ENCODE peak calls at places on chromosomes 2 and 18, in four cellular contexts. W, I, G and F are unnamed samples. For H3K36me3, the result is how much of the 10 kb centered on the place peaks cover.

GRCh38 chr2:53512071-53512841 is 255.3 kb upstream of the CHAC2 start:
- DNase-seq in W (no peak), I (no peak), G (peak), F (no peak)

GRCh38 chr2:191255271-191255670 is 10.1 kb downstream of the MYO1B start:
- DNase-seq in W (no peak), I (no peak), G (no peak), F (no peak)

GRCh38 chr2:174198846-174199564 is 49.3 kb downstream of the OLA1 start:
- DNase-seq in W (no peak), I (no peak), G (peak), F (no peak)

GRCh38 chr2:24050041-24050655 is 607 bp downstream of the FKBP1B start:
- DNase-seq in W (peak), I (no peak), G (peak), F (no peak)

GRCh38 chr2:70087703-70088507 is 628 bp downstream of the PCBP1 start:
- DNase-seq in W (peak), I (peak), G (peak), F (peak)

GRCh38 chr2:8851811-8852560 is 14.6 kb upstream of the KIDINS220 start:
- DNase-seq in W (no peak), I (no peak), G (no peak), F (no peak)

GRCh38 chr2:226073496-226073895 is 674.0 kb downstream of the NYAP2 start:
- DNase-seq in W (no peak), I (no peak), G (no peak), F (no peak)

GRCh38 chr18:34795070-34795740 is 85.1 kb downstream of the DTNA start:
- DNase-seq in W (no peak), I (no peak), G (no peak), F (no peak)

GRCh38 chr2:203683932-203684556 is 22.4 kb upstream of the CD28 start:
- DNase-seq in W (no peak), I (no peak), G (peak), F (no peak)

GRCh38 chr18:78798402-78799175 is 181.0 kb upstream of the SALL3 start:
- DNase-seq in W (no peak), I (no peak), G (no peak), F (no peak)

GRCh38 chr18:63994783-63995399 is 25.0 kb downstream of the SERPINB8 start:
- DNase-seq in W (peak), I (no peak), G (peak), F (peak)

GRCh38 chr18:926946-927345 is 22.3 kb downstream of the ADCYAP1 start:
- DNase-seq in W (no peak), I (no peak), G (no peak), F (no peak)

GRCh38 chr2:202038471-202039277 is 5.0 kb downstream of the FZD7 start:
- DNase-seq in W (peak), I (peak), G (peak), F (no peak)

GRCh38 chr2:97779141-97779540 is 65.8 kb downstream of the ZAP70 start:
- DNase-seq in W (no peak), I (no peak), G (no peak), F (no peak)

GRCh38 chr2:110679337-110679707 is 1.5 kb upstream of the BUB1 start:
- DNase-seq in W (no peak), I (no peak), G (no peak), F (no peak)

GRCh38 chr2:18630941-18631340 is 41.6 kb upstream of the NT5C1B start:
- DNase-seq in W (no peak), I (no peak), G (peak), F (no peak)

GRCh38 chr2:239462671-239463506 is 62.1 kb upstream of the HDAC4 start:
- DNase-seq in W (no peak), I (no peak), G (no peak), F (no peak)

GRCh38 chr18:60452424-60452823 is 79.8 kb upstream of the MC4R start:
- DNase-seq in W (no peak), I (no peak), G (peak), F (no peak)

GRCh38 chr2:19488009-19488691 is 129.7 kb upstream of the OSR1 start:
- DNase-seq in W (no peak), I (no peak), G (peak), F (no peak)

GRCh38 chr2:233100192-233100998 is 40.3 kb downstream of the INPP5D start:
- DNase-seq in W (no peak), I (no peak), G (no peak), F (no peak)

GRCh38 chr2:65944213-65944612 is 490.7 kb upstream of the MEIS1 start:
- DNase-seq in W (no peak), I (no peak), G (no peak), F (no peak)

DNA sequence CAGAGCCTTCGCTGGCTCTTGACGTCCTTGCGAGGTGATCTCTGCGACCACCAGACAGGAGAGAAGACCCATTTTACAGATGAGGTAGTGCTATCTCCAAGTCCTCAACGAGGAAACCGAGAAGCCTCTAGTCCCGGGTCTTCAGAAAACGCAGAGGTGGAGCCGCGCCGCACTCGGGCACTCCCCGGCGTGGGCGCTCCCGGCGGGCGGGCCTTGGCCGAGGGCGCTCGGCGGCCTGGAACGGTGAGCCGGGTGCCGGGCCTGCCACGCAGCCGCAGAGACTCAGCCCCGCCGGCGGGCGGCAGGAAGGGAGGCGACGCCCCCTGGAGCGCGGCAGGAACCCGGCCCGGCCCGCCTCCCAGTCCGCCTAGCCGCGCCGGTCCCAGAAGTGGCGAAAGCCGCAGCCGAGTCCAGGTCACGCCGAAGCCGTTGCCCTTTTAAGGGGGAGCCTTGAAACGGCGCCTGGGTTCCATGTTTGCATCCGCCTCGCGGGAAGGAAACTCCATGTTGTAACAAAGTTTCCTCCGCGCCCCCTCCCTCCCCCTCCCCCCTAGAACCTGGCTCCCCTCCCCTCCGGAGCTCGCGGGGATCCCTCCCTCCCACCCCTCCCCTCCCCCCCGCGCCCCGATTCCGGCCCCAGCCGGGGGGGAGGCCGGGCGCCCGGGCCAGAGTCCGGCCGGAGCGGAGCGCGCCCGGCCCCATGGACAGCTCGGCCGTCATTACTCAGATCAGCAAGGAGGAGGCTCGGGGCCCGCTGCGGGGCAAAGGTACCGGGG is at the start of gene CTDSP1:
- DNase-seq in W (peak), I (peak), G (peak), F (peak)
- H3K27ac ChIP-seq in W (peak), I (peak), G (peak), F (peak)

DNA sequence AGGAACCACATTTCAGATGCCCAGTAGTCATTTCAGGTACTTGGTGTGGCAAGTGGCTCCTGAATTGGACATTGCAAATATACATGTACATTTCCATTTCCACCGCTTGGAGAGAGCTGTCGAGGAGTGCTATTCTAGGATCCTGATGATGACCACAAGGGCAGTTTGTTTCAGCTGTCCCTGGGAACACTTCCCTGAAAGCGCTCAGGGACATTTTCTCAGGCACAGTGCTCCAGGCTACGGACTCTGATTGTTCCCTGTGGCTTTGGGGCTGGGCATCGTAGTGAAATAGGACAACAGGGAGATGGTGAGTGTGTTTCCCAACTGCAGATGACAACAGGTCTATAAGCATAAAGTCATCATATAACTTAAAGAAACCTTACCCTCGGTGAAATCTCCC is 3.1 kb downstream of the DBI start:
- DNase-seq in W (no peak), I (no peak), G (no peak), F (no peak)
- H3K36me3 ChIP-seq in W (under half), I (under half), G (under half), F (under half)

GRCh38 chr2:30197570-30197969 is 33.8 kb upstream of the LBH start:
- DNase-seq in W (peak), I (no peak), G (no peak), F (peak)
- TF ChIP-seq CTCF in W (peak), I (no peak), G (no peak), F (peak)

DNA sequence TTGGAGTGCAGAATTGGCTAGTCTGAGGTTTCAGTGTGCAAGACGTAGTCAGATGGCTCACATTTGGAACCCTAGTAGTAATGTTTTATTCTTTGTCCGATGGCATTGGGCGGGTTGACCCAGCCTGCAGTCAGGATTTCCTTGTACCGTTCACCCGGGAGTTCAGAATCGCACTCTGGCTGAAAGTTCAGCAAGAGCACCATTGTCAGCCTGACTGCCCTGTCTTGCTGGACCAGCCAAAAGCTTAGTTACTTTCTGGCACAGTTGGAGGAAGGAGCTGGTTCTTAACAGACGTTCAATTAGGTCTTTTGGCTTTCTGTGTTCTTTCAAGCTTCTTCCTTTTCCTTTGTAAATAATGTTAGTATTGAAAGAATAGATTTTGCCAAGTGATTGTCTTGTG is 18.6 kb downstream of the RMC1 start:
- DNase-seq in W (no peak), I (no peak), G (no peak), F (no peak)
- H3K27ac ChIP-seq in W (no peak), I (no peak), G (no peak), F (no peak)

GRCh38 chr2:3450385-3451031 is 68.8 kb downstream of the ADI1 start:
- DNase-seq in W (no peak), I (no peak), G (no peak), F (no peak)
- H3K36me3 ChIP-seq in W (under half), I (under half), G (under half), F (under half)

GRCh38 chr2:79935046-79935729 is 369.4 kb downstream of the LRRTM1 start:
- DNase-seq in W (no peak), I (no peak), G (no peak), F (no peak)

GRCh38 chr2:79938648-79939047 is 365.9 kb downstream of the LRRTM1 start:
- DNase-seq in W (no peak), I (no peak), G (no peak), F (no peak)

GRCh38 chr2:79936715-79937114 is 367.8 kb downstream of the LRRTM1 start:
- DNase-seq in W (no peak), I (no peak), G (no peak), F (no peak)

GRCh38 chr2:79940366-79940765 is 364.2 kb downstream of the LRRTM1 start:
- DNase-seq in W (no peak), I (no peak), G (no peak), F (no peak)

DNA sequence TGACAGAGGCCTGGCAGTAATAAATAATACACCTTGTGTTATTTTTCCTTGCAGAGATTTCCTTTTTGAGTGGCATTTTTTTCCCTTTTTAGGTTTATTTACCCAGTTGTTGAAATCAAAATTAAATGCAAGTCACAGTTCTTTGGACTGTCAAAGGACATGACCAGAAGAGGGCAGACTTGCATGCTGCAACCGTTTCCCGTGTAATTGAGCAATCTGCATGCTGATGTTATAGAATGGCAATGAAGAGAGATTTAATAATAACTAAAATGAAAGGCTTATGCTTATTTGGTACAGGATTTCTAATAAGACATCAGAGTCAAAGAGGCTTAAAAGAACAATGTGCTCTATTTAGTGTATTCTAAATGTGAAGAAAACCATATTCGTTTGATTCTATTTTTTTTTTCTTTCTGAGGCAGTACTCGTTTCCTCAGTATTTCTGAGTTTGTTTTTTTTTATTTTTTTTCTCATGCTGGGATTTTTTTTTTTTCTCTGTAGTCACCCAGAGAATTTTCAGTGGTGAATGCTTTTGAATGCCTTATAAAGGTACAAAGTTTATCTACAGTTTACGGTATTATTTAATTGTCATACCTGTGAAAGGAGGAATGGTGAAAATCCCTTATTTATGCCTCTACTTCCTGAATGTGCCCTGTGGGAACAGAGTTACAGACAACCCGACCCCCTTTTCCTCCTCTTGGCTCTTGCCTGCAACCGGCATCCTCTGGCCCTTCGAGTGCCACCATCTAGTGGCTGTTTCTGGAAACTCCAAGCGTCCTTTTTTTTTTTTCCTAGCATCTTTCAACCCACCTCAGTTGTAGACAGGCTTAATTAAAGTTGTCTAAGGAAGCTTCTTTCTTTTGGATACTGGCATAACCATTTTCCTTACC is 368.5 kb downstream of the LRRTM1 start:
- DNase-seq in W (peak), I (peak), G (peak), F (peak)
- TF ChIP-seq CTCF in W (peak), I (peak), G (peak), F (peak)

GRCh38 chr2:39570130-39570555 is 95.6 kb upstream of the TMEM178A start:
- DNase-seq in W (no peak), I (no peak), G (no peak), F (no peak)
- H3K27ac ChIP-seq in W (no peak), I (no peak), G (no peak), F (no peak)

GRCh38 chr18:24928479-24928878 is 423.5 kb downstream of the ZNF521 start:
- DNase-seq in W (no peak), I (no peak), G (no peak), F (no peak)

GRCh38 chr18:24930974-24931373 is 421.0 kb downstream of the ZNF521 start:
- DNase-seq in W (peak), I (peak), G (no peak), F (no peak)

GRCh38 chr18:24933345-24933744 is 418.6 kb downstream of the ZNF521 start:
- DNase-seq in W (no peak), I (no peak), G (no peak), F (no peak)

GRCh38 chr18:24926649-24927048 is 425.3 kb downstream of the ZNF521 start:
- DNase-seq in W (no peak), I (no peak), G (no peak), F (no peak)

DNA sequence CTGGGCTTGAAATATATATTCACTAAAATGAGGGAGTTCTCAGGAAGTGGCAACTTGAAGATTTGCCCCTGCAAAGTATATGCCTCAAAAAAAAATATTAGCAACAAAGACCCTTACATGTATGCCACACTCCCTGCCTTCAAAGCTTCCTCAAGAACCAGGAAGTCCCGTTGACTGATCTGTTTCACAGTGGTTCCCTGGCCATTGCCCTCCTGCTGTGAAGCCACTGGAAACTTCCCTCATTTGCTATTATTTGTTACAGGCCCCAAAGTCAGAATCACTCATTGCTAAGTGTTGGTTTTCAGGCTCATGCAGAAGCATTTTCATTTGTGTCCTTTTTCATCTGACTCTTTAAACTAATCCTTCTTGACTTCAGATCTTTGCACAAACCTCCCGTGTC is 421.5 kb downstream of the ZNF521 start:
- DNase-seq in W (no peak), I (no peak), G (no peak), F (no peak)
- H3K36me3 ChIP-seq in W (under half), I (under half), G (under half), F (under half)

GRCh38 chr2:34646901-34647300 is 1047.8 kb upstream of the FAM98A start:
- DNase-seq in W (no peak), I (no peak), G (no peak), F (no peak)

GRCh38 chr2:34656632-34657031 is 1057.5 kb upstream of the FAM98A start:
- DNase-seq in W (no peak), I (no peak), G (no peak), F (no peak)

DNA sequence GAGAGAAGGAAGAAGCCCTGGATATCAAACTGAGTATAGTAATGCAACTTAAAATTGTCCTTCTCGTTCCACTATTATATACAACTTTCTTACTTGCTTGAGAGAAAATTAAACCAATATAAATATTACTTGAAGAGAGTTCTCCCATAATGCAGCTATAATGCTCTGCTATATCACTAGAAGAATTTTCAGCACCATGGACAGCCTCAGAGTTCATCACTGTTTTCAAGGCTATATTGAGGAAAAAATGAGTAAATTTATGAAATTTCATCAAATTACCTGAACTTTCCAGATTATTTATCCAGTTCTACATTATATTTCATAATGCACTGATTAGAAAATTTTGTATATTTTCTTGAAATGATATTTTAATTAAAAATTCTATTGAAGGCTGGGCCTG is 1053.5 kb upstream of the FAM98A start:
- DNase-seq in W (peak), I (no peak), G (no peak), F (no peak)
- TF ChIP-seq CTCF in W (no peak), I (no peak), G (no peak), F (no peak)

DNA sequence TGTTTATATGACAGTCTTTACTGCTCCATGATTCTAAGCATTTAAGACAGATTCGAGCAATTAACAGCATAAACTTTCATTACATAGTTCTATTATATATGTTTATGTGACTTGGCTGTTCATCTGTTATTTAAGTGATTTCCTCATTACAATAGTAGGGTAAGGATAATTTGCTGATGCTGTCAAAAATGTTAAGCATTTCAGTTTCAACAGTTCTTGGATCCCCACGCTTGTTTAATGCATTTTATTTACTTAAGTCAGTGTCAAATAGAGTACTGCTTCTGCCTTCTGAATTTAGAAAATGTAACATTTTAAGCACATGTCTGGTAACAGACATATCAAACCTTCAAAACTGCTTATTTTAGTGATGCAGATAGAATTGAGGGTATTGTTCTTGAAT is 8.1 kb downstream of the TCF4 start:
- DNase-seq in W (no peak), I (no peak), G (no peak), F (no peak)
- H3K27ac ChIP-seq in W (no peak), I (peak), G (no peak), F (no peak)